ENCODE peak calls at places on chromosomes 2 and 18, in eight cellular contexts. One of them, this sample, is unnamed.
A peak's percentile ranks its signal among the peaks of the same experiment; 100 is the strongest.

GRCh38 chr2:230899287-230899686 is 25.8 kb downstream of the GPR55 start:
- DNase-seq in NAMALWA: no peak
- DNase-seq in activated effector memory CD4-positive, alpha-beta T cell treated with anti-CD3 and anti-CD28 coated beads, Interleukin-2, amount 50 U/mL, for 16 hours: peak; percentile 25
- DNase-seq in cardiac fibroblast: no peak
- DNase-seq in fibroblast of gingiva: no peak
- DNase-seq in activated T-cell treated with anti-CD3 and anti-CD28 coated beads for 48 hours: no peak
- DNase-seq in kidney glomerular epithelial cell: no peak
- DNase-seq in HCT116: no peak
- DNase-seq in this sample: no peak

GRCh38 chr2:136486115-136486514 is 279.2 kb upstream of the THSD7B start:
- DNase-seq in NAMALWA: no peak
- DNase-seq in activated effector memory CD4-positive, alpha-beta T cell treated with anti-CD3 and anti-CD28 coated beads, Interleukin-2, amount 50 U/mL, for 16 hours: no peak
- DNase-seq in cardiac fibroblast: no peak
- DNase-seq in fibroblast of gingiva: no peak
- DNase-seq in activated T-cell treated with anti-CD3 and anti-CD28 coated beads for 48 hours: no peak
- DNase-seq in kidney glomerular epithelial cell: no peak
- DNase-seq in HCT116: no peak
- DNase-seq in this sample: no peak

GRCh38 chr18:29147944-29148343 is 971.0 kb upstream of the CDH2 start:
- DNase-seq in NAMALWA: no peak
- DNase-seq in activated effector memory CD4-positive, alpha-beta T cell treated with anti-CD3 and anti-CD28 coated beads, Interleukin-2, amount 50 U/mL, for 16 hours: no peak
- DNase-seq in cardiac fibroblast: peak; percentile 80
- DNase-seq in fibroblast of gingiva: peak; percentile 58
- DNase-seq in activated T-cell treated with anti-CD3 and anti-CD28 coated beads for 48 hours: no peak
- DNase-seq in kidney glomerular epithelial cell: no peak
- DNase-seq in HCT116: no peak
- DNase-seq in this sample: peak; percentile 44

GRCh38 chr2:190537765-190538164 is 3.2 kb upstream of the NEMP2 start:
- DNase-seq in NAMALWA: peak; percentile 39
- DNase-seq in activated effector memory CD4-positive, alpha-beta T cell treated with anti-CD3 and anti-CD28 coated beads, Interleukin-2, amount 50 U/mL, for 16 hours: no peak
- DNase-seq in cardiac fibroblast: peak; percentile 42
- DNase-seq in fibroblast of gingiva: no peak
- DNase-seq in activated T-cell treated with anti-CD3 and anti-CD28 coated beads for 48 hours: no peak
- DNase-seq in kidney glomerular epithelial cell: no peak
- DNase-seq in HCT116: no peak
- DNase-seq in this sample: peak; percentile 60

GRCh38 chr2:207768168-207768890 is 1.4 kb downstream of the FZD5 start:
- DNase-seq in NAMALWA: no peak
- DNase-seq in activated effector memory CD4-positive, alpha-beta T cell treated with anti-CD3 and anti-CD28 coated beads, Interleukin-2, amount 50 U/mL, for 16 hours: peak; percentile 71
- DNase-seq in cardiac fibroblast: peak; percentile 51
- DNase-seq in fibroblast of gingiva: peak; percentile 39
- DNase-seq in activated T-cell treated with anti-CD3 and anti-CD28 coated beads for 48 hours: no peak
- DNase-seq in kidney glomerular epithelial cell: no peak
- DNase-seq in HCT116: no peak
- DNase-seq in this sample: no peak

GRCh38 chr2:77579076-77579769 is 57.0 kb upstream of the LRRTM4 start:
- DNase-seq in NAMALWA: no peak
- DNase-seq in activated effector memory CD4-positive, alpha-beta T cell treated with anti-CD3 and anti-CD28 coated beads, Interleukin-2, amount 50 U/mL, for 16 hours: no peak
- DNase-seq in cardiac fibroblast: no peak
- DNase-seq in fibroblast of gingiva: no peak
- DNase-seq in activated T-cell treated with anti-CD3 and anti-CD28 coated beads for 48 hours: no peak
- DNase-seq in kidney glomerular epithelial cell: no peak
- DNase-seq in HCT116: no peak
- DNase-seq in this sample: no peak

GRCh38 chr18:46452820-46453219 is 204.2 kb downstream of the LOXHD1 start:
- DNase-seq in NAMALWA: no peak
- DNase-seq in activated effector memory CD4-positive, alpha-beta T cell treated with anti-CD3 and anti-CD28 coated beads, Interleukin-2, amount 50 U/mL, for 16 hours: no peak
- DNase-seq in cardiac fibroblast: peak; percentile 7
- DNase-seq in fibroblast of gingiva: no peak
- DNase-seq in activated T-cell treated with anti-CD3 and anti-CD28 coated beads for 48 hours: no peak
- DNase-seq in kidney glomerular epithelial cell: no peak
- DNase-seq in HCT116: peak; percentile 28
- DNase-seq in this sample: peak; percentile 98

GRCh38 chr2:179336782-179337534 is 72.3 kb upstream of the SESTD1 start:
- DNase-seq in NAMALWA: no peak
- DNase-seq in activated effector memory CD4-positive, alpha-beta T cell treated with anti-CD3 and anti-CD28 coated beads, Interleukin-2, amount 50 U/mL, for 16 hours: no peak
- DNase-seq in cardiac fibroblast: peak; percentile 50
- DNase-seq in fibroblast of gingiva: peak; percentile 89
- DNase-seq in activated T-cell treated with anti-CD3 and anti-CD28 coated beads for 48 hours: no peak
- DNase-seq in kidney glomerular epithelial cell: no peak
- DNase-seq in HCT116: no peak
- DNase-seq in this sample: no peak

GRCh38 chr2:135980450-135981080 is 4.9 kb downstream of the DARS1 start:
- DNase-seq in NAMALWA: peak; percentile 25
- DNase-seq in activated effector memory CD4-positive, alpha-beta T cell treated with anti-CD3 and anti-CD28 coated beads, Interleukin-2, amount 50 U/mL, for 16 hours: no peak
- DNase-seq in cardiac fibroblast: no peak
- DNase-seq in fibroblast of gingiva: no peak
- DNase-seq in activated T-cell treated with anti-CD3 and anti-CD28 coated beads for 48 hours: no peak
- DNase-seq in kidney glomerular epithelial cell: no peak
- DNase-seq in HCT116: no peak
- DNase-seq in this sample: no peak

GRCh38 chr2:207122914-207123744 is 42.6 kb downstream of the KLF7 start:
- DNase-seq in NAMALWA: no peak
- DNase-seq in activated effector memory CD4-positive, alpha-beta T cell treated with anti-CD3 and anti-CD28 coated beads, Interleukin-2, amount 50 U/mL, for 16 hours: peak; percentile 82
- DNase-seq in cardiac fibroblast: no peak
- DNase-seq in fibroblast of gingiva: peak; percentile 40
- DNase-seq in activated T-cell treated with anti-CD3 and anti-CD28 coated beads for 48 hours: peak; percentile 53
- DNase-seq in kidney glomerular epithelial cell: no peak
- DNase-seq in HCT116: peak; percentile 59
- DNase-seq in this sample: peak; percentile 59

GRCh38 chr2:13533524-13533922 is 816.8 kb downstream of the TRIB2 start:
- DNase-seq in NAMALWA: no peak
- DNase-seq in activated effector memory CD4-positive, alpha-beta T cell treated with anti-CD3 and anti-CD28 coated beads, Interleukin-2, amount 50 U/mL, for 16 hours: no peak
- DNase-seq in cardiac fibroblast: no peak
- DNase-seq in fibroblast of gingiva: no peak
- DNase-seq in activated T-cell treated with anti-CD3 and anti-CD28 coated beads for 48 hours: no peak
- DNase-seq in kidney glomerular epithelial cell: no peak
- DNase-seq in HCT116: no peak
- DNase-seq in this sample: no peak

GRCh38 chr2:177229448-177230242 is 17.1 kb downstream of the HNRNPA3 start:
- DNase-seq in NAMALWA: no peak
- DNase-seq in activated effector memory CD4-positive, alpha-beta T cell treated with anti-CD3 and anti-CD28 coated beads, Interleukin-2, amount 50 U/mL, for 16 hours: no peak
- DNase-seq in cardiac fibroblast: no peak
- DNase-seq in fibroblast of gingiva: no peak
- DNase-seq in activated T-cell treated with anti-CD3 and anti-CD28 coated beads for 48 hours: no peak
- DNase-seq in kidney glomerular epithelial cell: no peak
- DNase-seq in HCT116: no peak
- DNase-seq in this sample: no peak

GRCh38 chr2:226578879-226579278 is 220.7 kb downstream of the IRS1 start:
- DNase-seq in NAMALWA: no peak
- DNase-seq in activated effector memory CD4-positive, alpha-beta T cell treated with anti-CD3 and anti-CD28 coated beads, Interleukin-2, amount 50 U/mL, for 16 hours: no peak
- DNase-seq in cardiac fibroblast: peak; percentile 87
- DNase-seq in fibroblast of gingiva: peak; percentile 19
- DNase-seq in activated T-cell treated with anti-CD3 and anti-CD28 coated beads for 48 hours: no peak
- DNase-seq in kidney glomerular epithelial cell: no peak
- DNase-seq in HCT116: no peak
- DNase-seq in this sample: peak; percentile 72

GRCh38 chr2:99636432-99637034 is 146.7 kb upstream of the REV1 start:
- DNase-seq in NAMALWA: no peak
- DNase-seq in activated effector memory CD4-positive, alpha-beta T cell treated with anti-CD3 and anti-CD28 coated beads, Interleukin-2, amount 50 U/mL, for 16 hours: no peak
- DNase-seq in cardiac fibroblast: no peak
- DNase-seq in fibroblast of gingiva: no peak
- DNase-seq in activated T-cell treated with anti-CD3 and anti-CD28 coated beads for 48 hours: no peak
- DNase-seq in kidney glomerular epithelial cell: no peak
- DNase-seq in HCT116: no peak
- DNase-seq in this sample: no peak

GRCh38 chr2:70785137-70785911 is 5.1 kb downstream of the FIGLA start:
- DNase-seq in NAMALWA: peak; percentile 60
- DNase-seq in activated effector memory CD4-positive, alpha-beta T cell treated with anti-CD3 and anti-CD28 coated beads, Interleukin-2, amount 50 U/mL, for 16 hours: no peak
- DNase-seq in cardiac fibroblast: peak; percentile 32
- DNase-seq in fibroblast of gingiva: no peak
- DNase-seq in activated T-cell treated with anti-CD3 and anti-CD28 coated beads for 48 hours: peak; percentile 30
- DNase-seq in kidney glomerular epithelial cell: no peak
- DNase-seq in HCT116: peak; percentile 41
- DNase-seq in this sample: peak; percentile 44

GRCh38 chr2:98026292-98026691 is 30.5 kb upstream of the TMEM131 start:
- DNase-seq in NAMALWA: peak; percentile 48
- DNase-seq in activated effector memory CD4-positive, alpha-beta T cell treated with anti-CD3 and anti-CD28 coated beads, Interleukin-2, amount 50 U/mL, for 16 hours: no peak
- DNase-seq in cardiac fibroblast: no peak
- DNase-seq in fibroblast of gingiva: no peak
- DNase-seq in activated T-cell treated with anti-CD3 and anti-CD28 coated beads for 48 hours: no peak
- DNase-seq in kidney glomerular epithelial cell: no peak
- DNase-seq in HCT116: no peak
- DNase-seq in this sample: no peak

GRCh38 chr2:160356485-160356884 is 137.1 kb downstream of the RBMS1 start:
- DNase-seq in NAMALWA: no peak
- DNase-seq in activated effector memory CD4-positive, alpha-beta T cell treated with anti-CD3 and anti-CD28 coated beads, Interleukin-2, amount 50 U/mL, for 16 hours: no peak
- DNase-seq in cardiac fibroblast: no peak
- DNase-seq in fibroblast of gingiva: no peak
- DNase-seq in activated T-cell treated with anti-CD3 and anti-CD28 coated beads for 48 hours: no peak
- DNase-seq in kidney glomerular epithelial cell: no peak
- DNase-seq in HCT116: no peak
- DNase-seq in this sample: no peak

GRCh38 chr2:179226961-179227259 is 37.7 kb downstream of the SESTD1 start:
- DNase-seq in NAMALWA: no peak
- DNase-seq in activated effector memory CD4-positive, alpha-beta T cell treated with anti-CD3 and anti-CD28 coated beads, Interleukin-2, amount 50 U/mL, for 16 hours: no peak
- DNase-seq in cardiac fibroblast: no peak
- DNase-seq in fibroblast of gingiva: no peak
- DNase-seq in activated T-cell treated with anti-CD3 and anti-CD28 coated beads for 48 hours: no peak
- DNase-seq in kidney glomerular epithelial cell: no peak
- DNase-seq in HCT116: no peak
- DNase-seq in this sample: no peak

GRCh38 chr18:48796491-48797205 is 154.1 kb downstream of the SMAD7 start:
- DNase-seq in NAMALWA: no peak
- DNase-seq in activated effector memory CD4-positive, alpha-beta T cell treated with anti-CD3 and anti-CD28 coated beads, Interleukin-2, amount 50 U/mL, for 16 hours: peak; percentile 25
- DNase-seq in cardiac fibroblast: no peak
- DNase-seq in fibroblast of gingiva: no peak
- DNase-seq in activated T-cell treated with anti-CD3 and anti-CD28 coated beads for 48 hours: no peak
- DNase-seq in kidney glomerular epithelial cell: no peak
- DNase-seq in HCT116: no peak
- DNase-seq in this sample: no peak

GRCh38 chr2:12923907-12924610 is 207.3 kb downstream of the TRIB2 start:
- DNase-seq in NAMALWA: no peak
- DNase-seq in activated effector memory CD4-positive, alpha-beta T cell treated with anti-CD3 and anti-CD28 coated beads, Interleukin-2, amount 50 U/mL, for 16 hours: no peak
- DNase-seq in cardiac fibroblast: peak; percentile 66
- DNase-seq in fibroblast of gingiva: no peak
- DNase-seq in activated T-cell treated with anti-CD3 and anti-CD28 coated beads for 48 hours: no peak
- DNase-seq in kidney glomerular epithelial cell: peak; percentile 23
- DNase-seq in HCT116: no peak
- DNase-seq in this sample: no peak

GRCh38 chr18:9894454-9895068 is 8.8 kb downstream of the TXNDC2 start:
- DNase-seq in NAMALWA: no peak
- DNase-seq in activated effector memory CD4-positive, alpha-beta T cell treated with anti-CD3 and anti-CD28 coated beads, Interleukin-2, amount 50 U/mL, for 16 hours: no peak
- DNase-seq in cardiac fibroblast: no peak
- DNase-seq in fibroblast of gingiva: no peak
- DNase-seq in activated T-cell treated with anti-CD3 and anti-CD28 coated beads for 48 hours: no peak
- DNase-seq in kidney glomerular epithelial cell: no peak
- DNase-seq in HCT116: no peak
- DNase-seq in this sample: no peak

GRCh38 chr2:237982039-237982725 is 15.4 kb downstream of the UBE2F start:
- DNase-seq in NAMALWA: no peak
- DNase-seq in activated effector memory CD4-positive, alpha-beta T cell treated with anti-CD3 and anti-CD28 coated beads, Interleukin-2, amount 50 U/mL, for 16 hours: no peak
- DNase-seq in cardiac fibroblast: no peak
- DNase-seq in fibroblast of gingiva: no peak
- DNase-seq in activated T-cell treated with anti-CD3 and anti-CD28 coated beads for 48 hours: no peak
- DNase-seq in kidney glomerular epithelial cell: no peak
- DNase-seq in HCT116: no peak
- DNase-seq in this sample: no peak

GRCh38 chr2:219104107-219105050 is 43.7 kb upstream of the IHH start:
- DNase-seq in NAMALWA: peak; percentile 70
- DNase-seq in activated effector memory CD4-positive, alpha-beta T cell treated with anti-CD3 and anti-CD28 coated beads, Interleukin-2, amount 50 U/mL, for 16 hours: no peak
- DNase-seq in cardiac fibroblast: peak; percentile 57
- DNase-seq in fibroblast of gingiva: peak; percentile 63
- DNase-seq in activated T-cell treated with anti-CD3 and anti-CD28 coated beads for 48 hours: no peak
- DNase-seq in kidney glomerular epithelial cell: peak; percentile 33
- DNase-seq in HCT116: peak; percentile 33
- DNase-seq in this sample: peak; percentile 44

GRCh38 chr2:26922638-26923466 is 47.6 kb upstream of the MAPRE3 start:
- DNase-seq in NAMALWA: peak; percentile 73
- DNase-seq in activated effector memory CD4-positive, alpha-beta T cell treated with anti-CD3 and anti-CD28 coated beads, Interleukin-2, amount 50 U/mL, for 16 hours: peak; percentile 68
- DNase-seq in cardiac fibroblast: peak; percentile 28
- DNase-seq in fibroblast of gingiva: no peak
- DNase-seq in activated T-cell treated with anti-CD3 and anti-CD28 coated beads for 48 hours: peak; percentile 26
- DNase-seq in kidney glomerular epithelial cell: peak; percentile 17
- DNase-seq in HCT116: peak; percentile 47
- DNase-seq in this sample: peak; percentile 56

GRCh38 chr2:207091175-207091574 is 74.6 kb downstream of the KLF7 start:
- DNase-seq in NAMALWA: no peak
- DNase-seq in activated effector memory CD4-positive, alpha-beta T cell treated with anti-CD3 and anti-CD28 coated beads, Interleukin-2, amount 50 U/mL, for 16 hours: no peak
- DNase-seq in cardiac fibroblast: peak; percentile 30
- DNase-seq in fibroblast of gingiva: no peak
- DNase-seq in activated T-cell treated with anti-CD3 and anti-CD28 coated beads for 48 hours: no peak
- DNase-seq in kidney glomerular epithelial cell: no peak
- DNase-seq in HCT116: no peak
- DNase-seq in this sample: no peak

GRCh38 chr2:48707466-48707865 is 48.1 kb downstream of the LHCGR start:
- DNase-seq in NAMALWA: no peak
- DNase-seq in activated effector memory CD4-positive, alpha-beta T cell treated with anti-CD3 and anti-CD28 coated beads, Interleukin-2, amount 50 U/mL, for 16 hours: no peak
- DNase-seq in cardiac fibroblast: no peak
- DNase-seq in fibroblast of gingiva: no peak
- DNase-seq in activated T-cell treated with anti-CD3 and anti-CD28 coated beads for 48 hours: no peak
- DNase-seq in kidney glomerular epithelial cell: no peak
- DNase-seq in HCT116: no peak
- DNase-seq in this sample: peak; percentile 66

GRCh38 chr18:25786778-25787177 is 303.6 kb downstream of the SS18 start:
- DNase-seq in NAMALWA: no peak
- DNase-seq in activated effector memory CD4-positive, alpha-beta T cell treated with anti-CD3 and anti-CD28 coated beads, Interleukin-2, amount 50 U/mL, for 16 hours: no peak
- DNase-seq in cardiac fibroblast: peak; percentile 82
- DNase-seq in fibroblast of gingiva: peak; percentile 69
- DNase-seq in activated T-cell treated with anti-CD3 and anti-CD28 coated beads for 48 hours: no peak
- DNase-seq in kidney glomerular epithelial cell: peak; percentile 52
- DNase-seq in HCT116: no peak
- DNase-seq in this sample: peak; percentile 81

GRCh38 chr2:46690825-46691224 is 211.5 kb downstream of the TMEM247 start:
- DNase-seq in NAMALWA: no peak
- DNase-seq in activated effector memory CD4-positive, alpha-beta T cell treated with anti-CD3 and anti-CD28 coated beads, Interleukin-2, amount 50 U/mL, for 16 hours: no peak
- DNase-seq in cardiac fibroblast: peak; percentile 90
- DNase-seq in fibroblast of gingiva: peak; percentile 46
- DNase-seq in activated T-cell treated with anti-CD3 and anti-CD28 coated beads for 48 hours: no peak
- DNase-seq in kidney glomerular epithelial cell: no peak
- DNase-seq in HCT116: peak; percentile 44
- DNase-seq in this sample: no peak

GRCh38 chr2:238905721-238906120 is 57.8 kb downstream of the TWIST2 start:
- DNase-seq in NAMALWA: no peak
- DNase-seq in activated effector memory CD4-positive, alpha-beta T cell treated with anti-CD3 and anti-CD28 coated beads, Interleukin-2, amount 50 U/mL, for 16 hours: no peak
- DNase-seq in cardiac fibroblast: no peak
- DNase-seq in fibroblast of gingiva: no peak
- DNase-seq in activated T-cell treated with anti-CD3 and anti-CD28 coated beads for 48 hours: no peak
- DNase-seq in kidney glomerular epithelial cell: no peak
- DNase-seq in HCT116: no peak
- DNase-seq in this sample: no peak

GRCh38 chr2:119744335-119744939 is 15.3 kb upstream of the PTPN4 start:
- DNase-seq in NAMALWA: no peak
- DNase-seq in activated effector memory CD4-positive, alpha-beta T cell treated with anti-CD3 and anti-CD28 coated beads, Interleukin-2, amount 50 U/mL, for 16 hours: no peak
- DNase-seq in cardiac fibroblast: peak; percentile 36
- DNase-seq in fibroblast of gingiva: no peak
- DNase-seq in activated T-cell treated with anti-CD3 and anti-CD28 coated beads for 48 hours: no peak
- DNase-seq in kidney glomerular epithelial cell: peak; percentile 64
- DNase-seq in HCT116: peak; percentile 49
- DNase-seq in this sample: peak; percentile 92

GRCh38 chr2:160920061-160920460 is 240.2 kb upstream of the TANK start:
- DNase-seq in NAMALWA: no peak
- DNase-seq in activated effector memory CD4-positive, alpha-beta T cell treated with anti-CD3 and anti-CD28 coated beads, Interleukin-2, amount 50 U/mL, for 16 hours: no peak
- DNase-seq in cardiac fibroblast: no peak
- DNase-seq in fibroblast of gingiva: no peak
- DNase-seq in activated T-cell treated with anti-CD3 and anti-CD28 coated beads for 48 hours: no peak
- DNase-seq in kidney glomerular epithelial cell: no peak
- DNase-seq in HCT116: no peak
- DNase-seq in this sample: no peak

GRCh38 chr2:15334650-15335326 is 226.3 kb downstream of the NBAS start:
- DNase-seq in NAMALWA: no peak
- DNase-seq in activated effector memory CD4-positive, alpha-beta T cell treated with anti-CD3 and anti-CD28 coated beads, Interleukin-2, amount 50 U/mL, for 16 hours: no peak
- DNase-seq in cardiac fibroblast: peak; percentile 39
- DNase-seq in fibroblast of gingiva: peak; percentile 83
- DNase-seq in activated T-cell treated with anti-CD3 and anti-CD28 coated beads for 48 hours: no peak
- DNase-seq in kidney glomerular epithelial cell: no peak
- DNase-seq in HCT116: no peak
- DNase-seq in this sample: no peak

This sample was measured in kidney tubule cell.